ENCODE peak calls at places on chromosomes 3 and 15, in four cellular contexts. B is ovary; Z is effector CD4-positive, alpha-beta T cell; J is CD8-positive, alpha-beta T cell. H is an unnamed sample.

GRCh38 chr15:89320200-89320599 is 14.4 kb downstream of the POLG start:
- DNase-seq in B (no peak), J (no peak), Z (no peak), H (no peak)

GRCh38 chr3:112092439-112093179 is 6.4 kb downstream of the C3orf52 start:
- DNase-seq in J (no peak), Z (no peak), B (no peak), H (no peak)

GRCh38 chr3:33277193-33277882 is at the start of gene FBXL2:
- DNase-seq in J (no peak), Z (no peak), B (peak), H (no peak)

GRCh38 chr15:74311734-74312444 is 55.6 kb downstream of the CYP11A1 start:
- DNase-seq in Z (no peak), B (no peak), J (no peak), H (no peak)

GRCh38 chr15:57861805-57862586 is 155.5 kb downstream of the POLR2M start:
- DNase-seq in Z (no peak), B (no peak), J (no peak), H (no peak)

GRCh38 chr15:45442497-45443135 is 64.3 kb upstream of the GATM start:
- DNase-seq in J (no peak), Z (no peak), B (no peak), H (no peak)

GRCh38 chr3:159418571-159419526 is 569.8 kb upstream of the IL12A start:
- DNase-seq in J (no peak), Z (no peak), B (no peak), H (no peak)

GRCh38 chr15:77825546-77825945 is 192.8 kb upstream of the LINGO1 start:
- DNase-seq in J (no peak), B (no peak), Z (no peak), H (no peak)

GRCh38 chr3:33419948-33420347 is 20.3 kb downstream of the UBP1 start:
- DNase-seq in Z (no peak), J (no peak), B (no peak), H (no peak)

GRCh38 chr3:30523366-30523765 is 83.0 kb upstream of the TGFBR2 start:
- DNase-seq in J (no peak), Z (no peak), B (no peak), H (no peak)

GRCh38 chr15:45242289-45242688 is 9.7 kb upstream of the SLC28A2 start:
- DNase-seq in B (no peak), J (no peak), Z (no peak), H (no peak)